ENCODE peak calls at places on chromosomes 6 and 20, in four cellular contexts. X is A549, U is K562, C is HepG2. R is an unnamed sample.

GRCh38 chr6:145245119-145245518 is 490.2 kb downstream of the EPM2A start:
- DNase-seq in C (no peak), U (no peak), X (no peak), R (no peak)

GRCh38 chr20:48827880-48828733 is at the start of gene PREX1:
- DNase-seq in U (peak), X (peak), C (no peak), R (no peak)

GRCh38 chr6:35089216-35089934 is 51.8 kb downstream of the TCP11 start:
- DNase-seq in C (no peak), U (no peak), X (no peak), R (no peak)

GRCh38 chr6:111941686-111942330 is 68.6 kb upstream of the FYN start:
- DNase-seq in C (no peak), U (no peak), X (no peak), R (no peak)

GRCh38 chr6:93684339-93684738 is 265.0 kb upstream of the EPHA7 start:
- DNase-seq in U (no peak), C (no peak), X (no peak), R (no peak)

GRCh38 chr6:29500594-29500993 is 12.8 kb upstream of the MAS1L start:
- DNase-seq in C (no peak), X (no peak), U (no peak), R (no peak)

GRCh38 chr6:34305982-34306702 is 57.3 kb upstream of the SMIM29 start:
- DNase-seq in U (no peak), C (peak), X (no peak), R (no peak)

GRCh38 chr6:84417261-84417660 is 189.8 kb upstream of the CEP162 start:
- DNase-seq in X (no peak), C (no peak), U (no peak), R (no peak)

GRCh38 chr6:110357696-110358535 is at the start of gene METTL24:
- DNase-seq in U (no peak), X (peak), C (no peak), R (no peak)

GRCh38 chr6:39209360-39209811 is 19.9 kb downstream of the KCNK5 start:
- DNase-seq in C (no peak), U (no peak), X (no peak), R (no peak)

DNA sequence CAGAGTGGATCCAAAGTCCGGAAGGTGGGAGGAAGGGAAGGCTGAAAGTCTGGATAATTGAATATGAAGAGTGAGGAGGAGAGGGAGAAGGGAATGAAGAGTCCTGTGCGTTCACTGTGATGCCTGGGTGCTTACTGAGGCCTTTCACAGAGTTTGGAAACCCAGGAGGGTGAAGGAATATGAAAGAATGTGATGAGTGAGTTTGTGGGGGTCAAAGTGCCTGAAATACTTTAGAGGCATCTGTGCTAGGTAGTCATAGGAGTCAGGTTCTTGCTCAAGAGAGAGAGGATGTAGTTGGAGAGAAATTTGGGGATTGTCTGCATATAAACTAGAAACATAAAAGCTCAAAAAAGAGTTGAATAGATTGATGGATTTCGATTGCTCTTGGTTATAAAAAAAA is 20.7 kb downstream of the NKX2-4 start:
- DNase-seq in U (no peak), X (no peak), C (no peak), R (no peak)
- TF ChIP-seq JUNB in U (no peak), X (no peak), C (no peak), R (no peak)

DNA sequence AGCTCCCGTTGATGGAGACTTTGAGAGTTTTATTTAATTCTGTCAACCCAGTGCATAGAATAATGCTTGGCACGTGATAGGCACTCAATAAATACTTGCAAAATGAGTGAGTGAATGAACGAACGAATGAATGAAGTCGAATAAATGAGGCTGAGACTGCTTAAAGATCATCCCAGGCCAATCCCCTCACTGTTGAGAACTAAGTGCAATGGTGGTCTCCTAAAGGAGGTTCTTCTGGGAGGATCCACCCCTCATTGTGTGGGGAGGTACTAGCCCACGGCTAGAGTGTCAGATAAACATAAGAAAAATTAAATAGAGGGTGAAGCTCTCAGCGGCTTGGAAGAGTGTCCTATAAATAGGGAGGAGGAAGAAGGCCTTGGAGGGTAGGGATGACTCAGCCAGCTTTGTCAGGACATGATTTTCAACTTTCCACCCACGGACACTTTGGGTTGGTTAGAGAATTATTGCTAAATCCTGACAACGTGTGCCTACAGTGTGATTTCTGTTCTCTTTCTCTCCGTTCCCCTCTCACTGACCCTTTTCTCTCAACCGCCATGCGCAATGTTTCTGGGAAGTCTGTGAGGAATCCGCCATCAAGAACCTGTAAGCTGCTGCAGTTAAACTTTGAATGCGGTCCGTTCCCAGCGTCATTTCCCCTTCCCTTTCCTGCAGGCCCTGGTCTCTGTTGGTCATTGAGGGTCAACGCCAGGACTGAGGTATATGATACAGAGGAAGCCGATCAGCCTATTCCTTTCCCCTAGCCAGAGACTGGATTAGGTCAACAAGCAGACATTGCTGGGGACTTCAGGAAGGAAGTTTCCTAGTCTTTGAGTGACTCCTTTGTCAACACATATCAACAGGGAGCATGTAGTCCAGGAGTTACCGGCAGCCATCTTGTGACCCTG is 179.2 kb upstream of the JARID2 start:
- DNase-seq in U (peak), X (no peak), C (no peak), R (no peak)
- TF ChIP-seq EP300 in U (peak), X (no peak), C (no peak), R (no peak)

DNA sequence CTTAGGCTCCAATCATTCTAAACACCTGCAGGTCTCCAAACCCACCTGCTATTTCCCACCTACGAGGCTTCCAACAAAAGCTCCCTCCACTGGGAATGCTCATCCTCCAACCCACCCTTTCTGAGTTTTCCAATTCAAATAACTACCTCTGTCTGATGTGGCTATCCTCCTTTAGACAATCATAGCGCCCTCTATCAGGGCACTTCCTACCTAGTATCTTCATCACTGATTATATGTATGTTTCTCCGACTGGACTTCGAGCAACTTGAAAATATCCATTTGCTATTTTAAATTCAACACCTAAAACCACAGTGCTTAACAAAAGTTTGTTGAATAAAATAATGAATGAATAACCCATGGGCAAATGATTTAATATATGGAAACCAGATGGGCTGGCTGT is 41.3 kb downstream of the MTFR2 start:
- DNase-seq in X (no peak), U (no peak), C (no peak), R (no peak)
- TF ChIP-seq CTCF in X (no peak), U (peak), C (no peak), R (no peak)

GRCh38 chr20:17542993-17543412 is 11.8 kb upstream of the BFSP1 start:
- DNase-seq in X (no peak), C (no peak), U (no peak), R (no peak)

GRCh38 chr20:17541996-17542395 is 10.8 kb upstream of the BFSP1 start:
- DNase-seq in X (no peak), U (no peak), C (no peak), R (no peak)

GRCh38 chr20:17542481-17542880 is 11.3 kb upstream of the BFSP1 start:
- DNase-seq in X (no peak), U (no peak), C (no peak), R (no peak)

GRCh38 chr20:17545127-17545526 is 13.9 kb upstream of the BFSP1 start:
- DNase-seq in U (no peak), C (no peak), X (no peak), R (no peak)

DNA sequence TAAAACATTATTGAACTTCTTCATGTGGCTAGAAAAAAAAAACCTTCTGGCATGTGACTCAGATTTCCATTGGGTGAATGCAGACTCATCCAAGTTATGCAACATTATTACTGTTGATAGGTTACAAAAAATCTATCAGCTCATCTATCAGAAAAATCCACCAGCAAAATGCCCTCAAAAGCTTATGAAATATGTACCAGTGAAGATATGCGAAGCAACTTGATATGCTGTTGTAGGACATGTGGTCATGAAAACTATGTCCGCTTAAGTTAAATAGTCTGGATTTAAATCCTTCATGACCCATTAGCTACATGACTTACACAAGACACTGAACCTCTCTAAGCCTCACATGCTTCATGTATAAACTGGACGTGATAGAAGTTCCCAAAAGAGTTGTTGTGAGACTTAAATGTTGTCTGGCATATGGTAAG is 12.4 kb upstream of the BFSP1 start:
- DNase-seq in C (no peak), U (no peak), X (no peak), R (no peak)
- TF ChIP-seq JUNB in C (no peak), U (no peak), X (no peak), R (no peak)